ENCODE peak calls at places on chromosome 3, in seven cellular contexts. Y is endothelial cell, O is fibroblast of lung, V is brain microvascular endothelial cell, U is ascending aorta, S is mucosa of descending colon, T is MM.1S. E is an unnamed sample.
A peak's percentile ranks its signal among the peaks of the same experiment; 100 is the strongest.

GRCh38 chr3:58066842-58067241 is 58.6 kb downstream of the FLNB start:
- DNase-seq in S (no peak), Y (no peak), O (peak; percentile 44), U (peak; percentile 77), V (no peak), T (no peak), E (no peak)

GRCh38 chr3:168040624-168041208 is 55.0 kb downstream of the GOLIM4 start:
- DNase-seq in T (peak; percentile 57), U (no peak), S (no peak), Y (peak; percentile 18), V (peak; percentile 39), O (peak; percentile 90), E (no peak)

GRCh38 chr3:195153121-195153520 is 117.8 kb downstream of the XXYLT1 start:
- DNase-seq in T (no peak), Y (no peak), O (peak; percentile 34), U (no peak), V (no peak), S (no peak), E (no peak)

GRCh38 chr3:5384557-5384956 is 197.1 kb downstream of the EDEM1 start:
- DNase-seq in Y (no peak), O (no peak), S (no peak), V (no peak), T (no peak), U (no peak), E (no peak)

GRCh38 chr3:77459926-77460325 is 420.0 kb downstream of the ROBO2 start:
- DNase-seq in V (no peak), O (no peak), T (no peak), S (no peak), Y (no peak), U (no peak), E (no peak)

GRCh38 chr3:120382941-120383447 is 33.8 kb upstream of the LRRC58 start:
- DNase-seq in Y (no peak), S (no peak), O (no peak), V (no peak), U (no peak), T (no peak), E (no peak)

GRCh38 chr3:185677146-185677829 is 91.2 kb downstream of the SENP2 start:
- DNase-seq in T (peak; percentile 76), O (peak; percentile 85), Y (peak; percentile 56), V (peak; percentile 77), S (no peak), U (no peak), E (no peak)

GRCh38 chr3:194874206-194874605 is 188.5 kb downstream of the FAM43A start:
- DNase-seq in V (no peak), Y (no peak), O (no peak), S (no peak), U (peak; percentile 41), T (no peak), E (no peak)

GRCh38 chr3:184760337-184761119 is 48.7 kb upstream of the MAGEF1 start:
- DNase-seq in U (no peak), T (no peak), Y (no peak), V (no peak), S (no peak), O (no peak), E (no peak)

GRCh38 chr3:146326875-146327543 is 76.1 kb upstream of the PLSCR4 start:
- DNase-seq in S (no peak), U (peak; percentile 74), V (peak; percentile 60), Y (no peak), T (peak; percentile 53), O (peak; percentile 85), E (no peak)

GRCh38 chr3:87607234-87607633 is 330.9 kb upstream of the POU1F1 start:
- DNase-seq in V (no peak), Y (no peak), T (no peak), O (no peak), U (no peak), S (no peak), E (no peak)
- TF ChIP-seq CTCF in V (no peak), Y (no peak), T (no peak), O (no peak), U (no peak), S (no peak), E (no peak)

DNA sequence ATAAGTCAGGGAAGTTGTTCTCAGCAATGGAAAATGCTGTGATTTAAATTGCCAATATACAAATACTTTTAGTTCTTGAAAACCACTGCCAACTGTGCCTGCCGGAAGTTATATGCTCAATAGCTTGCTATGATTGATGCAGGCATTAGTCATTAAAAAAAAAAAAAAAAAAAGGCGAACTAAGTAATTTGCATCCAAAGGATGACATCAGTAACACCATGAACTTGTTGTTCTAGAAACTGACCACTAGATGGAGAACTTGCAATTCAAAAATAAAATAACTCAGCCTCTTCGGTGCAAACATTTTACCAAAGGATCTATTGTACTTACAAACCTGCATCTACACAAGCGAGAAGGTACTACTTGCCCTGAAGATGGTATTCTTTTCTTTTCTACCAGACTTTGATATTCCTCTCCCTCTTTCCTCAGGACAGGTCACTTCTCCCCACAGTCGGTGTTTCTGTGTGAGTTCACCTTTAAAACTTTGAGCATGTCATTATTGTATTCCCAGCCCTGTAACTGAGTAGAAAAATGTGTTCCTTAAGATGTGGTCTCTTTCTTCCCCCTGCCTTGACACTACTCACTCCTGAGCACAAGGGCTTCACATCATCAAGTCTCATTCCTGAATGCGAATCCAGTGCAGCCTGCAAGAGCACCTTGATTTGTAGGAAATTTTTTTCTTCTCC is 115.0 kb upstream of the VEPH1 start:
- DNase-seq in O (peak; percentile 83), U (no peak), Y (no peak), T (peak; percentile 88), S (no peak), V (peak; percentile 37), E (no peak)
- TF ChIP-seq CTCF in O (peak; percentile 36), U (peak; percentile 58), Y (peak; percentile 85), T (peak; percentile 82), S (peak; percentile 13), V (peak; percentile 35), E (peak; percentile 53)

DNA sequence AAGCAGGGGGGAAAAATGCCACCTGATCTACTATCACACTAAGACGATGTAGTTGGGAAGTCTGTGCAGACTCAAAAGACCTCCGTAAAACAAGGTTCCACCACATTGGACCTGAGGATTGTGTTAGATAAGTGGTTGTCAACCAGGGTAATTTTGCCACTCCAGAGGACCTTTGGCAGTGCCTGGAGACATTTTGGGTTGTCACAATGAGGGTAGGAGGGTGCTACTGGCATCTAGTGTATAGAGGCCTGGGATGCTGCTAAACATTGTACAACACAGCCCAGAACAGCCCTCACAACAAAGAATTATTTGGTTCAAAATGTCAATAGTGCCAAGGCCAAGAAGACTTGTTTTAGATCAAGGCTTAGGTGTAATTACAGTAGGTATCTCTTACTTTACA is 14.6 kb upstream of the ZBED2 start:
- DNase-seq in S (no peak), V (no peak), T (no peak), Y (no peak), O (no peak), U (no peak), E (no peak)
- TF ChIP-seq CTCF in S (no peak), V (no peak), T (no peak), Y (no peak), O (no peak), U (no peak), E (no peak)

DNA sequence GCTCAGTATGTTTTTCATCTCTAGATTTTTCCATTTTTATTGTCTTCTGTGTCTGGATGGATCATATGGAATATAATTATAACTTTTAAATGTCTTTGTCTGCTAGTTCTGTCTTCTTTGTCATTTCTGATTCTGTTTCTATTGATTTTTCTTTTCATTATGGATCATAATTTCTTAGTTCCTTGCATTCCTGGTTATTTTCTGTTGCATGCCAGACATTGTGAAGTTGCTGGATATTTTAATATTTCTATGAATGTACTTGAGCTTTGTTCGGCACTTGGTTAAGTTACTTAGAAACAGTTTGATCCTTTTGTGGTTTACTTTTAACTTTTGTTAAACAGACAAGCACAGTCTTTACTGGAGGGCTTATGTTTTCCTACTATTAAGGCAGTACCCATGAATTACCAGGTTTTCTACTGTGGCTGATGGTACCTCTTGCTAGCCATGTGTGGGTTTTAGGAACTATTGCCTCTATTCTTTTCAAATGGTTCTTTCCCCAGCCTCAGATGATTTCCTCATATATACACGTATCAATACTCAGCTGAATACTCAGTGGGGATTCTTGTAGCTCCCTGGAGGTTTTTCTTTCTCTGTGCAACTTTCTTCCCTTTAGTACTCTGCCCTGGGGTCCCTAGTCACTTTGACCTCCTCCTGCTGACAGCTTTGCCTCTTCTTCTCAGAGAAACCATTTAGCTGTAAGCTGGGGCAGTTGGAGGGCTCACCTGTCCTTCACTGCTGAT is 64.3 kb downstream of the RASA2 start:
- DNase-seq in S (no peak), T (no peak), V (no peak), U (no peak), O (no peak), Y (no peak), E (no peak)
- TF ChIP-seq CTCF in S (no peak), T (no peak), V (no peak), U (no peak), O (no peak), Y (no peak), E (no peak)

GRCh38 chr3:40803311-40803710 is 278.6 kb downstream of the ZNF621 start:
- DNase-seq in O (no peak), Y (no peak), S (no peak), V (no peak), U (no peak), T (no peak), E (no peak)
- TF ChIP-seq CTCF in O (no peak), Y (no peak), S (no peak), V (no peak), U (no peak), T (no peak), E (no peak)

DNA sequence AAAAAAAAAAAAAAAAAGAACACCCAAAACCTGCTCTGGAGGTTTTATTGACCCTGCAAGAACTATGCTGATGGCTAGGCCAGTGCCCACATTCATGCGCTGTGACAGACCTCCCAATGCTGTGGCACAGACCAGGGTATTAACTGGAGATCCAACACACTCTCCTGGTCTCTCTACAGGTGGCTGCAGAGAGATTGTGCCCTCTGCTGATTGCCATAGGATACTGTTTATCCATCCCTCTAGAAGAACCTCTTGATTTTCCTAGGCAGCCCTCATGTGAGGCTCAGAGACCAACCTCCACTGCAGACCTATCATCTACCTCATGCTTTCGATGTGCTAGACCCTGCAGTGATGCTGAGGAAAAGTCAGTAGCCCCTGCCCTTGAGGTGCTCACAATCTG is 125.5 kb upstream of the TRIM42 start:
- DNase-seq in T (no peak), S (no peak), Y (no peak), V (no peak), U (no peak), O (no peak), E (no peak)
- TF ChIP-seq CTCF in T (no peak), S (no peak), Y (no peak), V (peak; percentile 46), U (no peak), O (no peak), E (no peak)

GRCh38 chr3:183087184-183087583 is 12.1 kb downstream of the MCCC1 start:
- DNase-seq in T (no peak), O (no peak), Y (no peak), V (no peak), S (no peak), U (no peak), E (no peak)

GRCh38 chr3:183094711-183095110 is 4.6 kb downstream of the MCCC1 start:
- DNase-seq in V (no peak), S (no peak), T (no peak), O (no peak), U (no peak), Y (no peak), E (no peak)

DNA sequence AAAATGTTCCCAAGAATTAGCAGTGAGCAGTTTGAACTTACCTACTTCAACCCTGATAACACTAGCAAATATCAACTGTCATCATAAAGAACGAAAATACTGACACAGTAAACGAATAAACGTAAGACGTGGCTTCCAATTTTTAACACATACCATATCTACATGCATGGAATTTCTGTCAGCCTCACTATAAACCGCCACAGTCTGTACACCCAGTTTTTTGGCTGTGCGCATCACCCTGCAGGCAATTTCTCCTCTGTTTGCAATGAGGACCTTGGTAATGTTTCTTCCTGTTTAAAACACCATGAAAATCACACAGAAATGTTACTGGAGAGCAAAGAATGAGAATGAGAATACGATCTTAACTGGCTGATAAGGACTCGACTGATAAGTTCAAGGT is 7.0 kb downstream of the MCCC1 start:
- DNase-seq in O (no peak), V (no peak), U (no peak), T (no peak), Y (no peak), S (no peak), E (no peak)
- TF ChIP-seq CTCF in O (no peak), V (no peak), U (no peak), T (no peak), Y (no peak), S (no peak), E (no peak)

E was measured in esophagus squamous epithelium.